ENCODE peak calls at places on chromosomes 3 and 15, in nine cellular contexts. One of them, this sample, is unnamed.

GRCh38 chr3:69998759-69999158 is 774 bp upstream of the SAMMSON start:
- DNase-seq in stimulated activated CD4-positive, alpha-beta T cell treated with anti-CD3 and anti-CD28 coated beads, Interleukin-2, amount 100 ng/mL, for 24 hours: no peak
- DNase-seq in GM03348: no peak
- DNase-seq in fibroblast of mammary gland: no peak
- DNase-seq in tibial artery: no peak
- DNase-seq in A549: no peak
- DNase-seq in M059J: peak; percentile 7
- DNase-seq in COR-L47: no peak
- DNase-seq in stimulated activated effector memory CD8-positive, alpha-beta T cell treated with anti-CD3 and anti-CD28 coated beads, Interleukin-12 subunit alpha, Interleukin-12 subunit beta, amount 100 ng/mL, for 72 hours: no peak
- DNase-seq in this sample: no peak

GRCh38 chr3:49650651-49651050 is 23.5 kb upstream of the APEH start:
- DNase-seq in A549: no peak
- DNase-seq in M059J: no peak
- DNase-seq in stimulated activated CD4-positive, alpha-beta T cell treated with anti-CD3 and anti-CD28 coated beads, Interleukin-2, amount 100 ng/mL, for 24 hours: no peak
- DNase-seq in COR-L47: no peak
- DNase-seq in fibroblast of mammary gland: no peak
- DNase-seq in stimulated activated effector memory CD8-positive, alpha-beta T cell treated with anti-CD3 and anti-CD28 coated beads, Interleukin-12 subunit alpha, Interleukin-12 subunit beta, amount 100 ng/mL, for 72 hours: no peak
- DNase-seq in GM03348: no peak
- DNase-seq in tibial artery: no peak
- DNase-seq in this sample: no peak

GRCh38 chr15:42035362-42035761 is 14.5 kb upstream of the PLA2G4E start:
- DNase-seq in GM03348: peak; percentile 27
- DNase-seq in tibial artery: no peak
- DNase-seq in M059J: peak; percentile 8
- DNase-seq in A549: no peak
- DNase-seq in stimulated activated CD4-positive, alpha-beta T cell treated with anti-CD3 and anti-CD28 coated beads, Interleukin-2, amount 100 ng/mL, for 24 hours: no peak
- DNase-seq in fibroblast of mammary gland: peak; percentile 17
- DNase-seq in COR-L47: no peak
- DNase-seq in stimulated activated effector memory CD8-positive, alpha-beta T cell treated with anti-CD3 and anti-CD28 coated beads, Interleukin-12 subunit alpha, Interleukin-12 subunit beta, amount 100 ng/mL, for 72 hours: no peak
- DNase-seq in this sample: peak; percentile 41

GRCh38 chr15:39579487-39580116 is 1.3 kb upstream of the THBS1 start:
- DNase-seq in M059J: peak; percentile 97
- DNase-seq in tibial artery: peak; percentile 67
- DNase-seq in COR-L47: peak; percentile 26
- DNase-seq in stimulated activated effector memory CD8-positive, alpha-beta T cell treated with anti-CD3 and anti-CD28 coated beads, Interleukin-12 subunit alpha, Interleukin-12 subunit beta, amount 100 ng/mL, for 72 hours: no peak
- DNase-seq in GM03348: peak; percentile 79
- DNase-seq in A549: peak; percentile 88
- DNase-seq in fibroblast of mammary gland: peak; percentile 91
- DNase-seq in stimulated activated CD4-positive, alpha-beta T cell treated with anti-CD3 and anti-CD28 coated beads, Interleukin-2, amount 100 ng/mL, for 24 hours: no peak
- DNase-seq in this sample: peak; percentile 96

GRCh38 chr3:171028025-171028778 is 1.7 kb upstream of the SLC2A2 start:
- DNase-seq in A549: no peak
- DNase-seq in stimulated activated CD4-positive, alpha-beta T cell treated with anti-CD3 and anti-CD28 coated beads, Interleukin-2, amount 100 ng/mL, for 24 hours: peak; percentile 48
- DNase-seq in fibroblast of mammary gland: peak; percentile 91
- DNase-seq in M059J: peak; percentile 98
- DNase-seq in GM03348: peak; percentile 89
- DNase-seq in tibial artery: no peak
- DNase-seq in COR-L47: no peak
- DNase-seq in stimulated activated effector memory CD8-positive, alpha-beta T cell treated with anti-CD3 and anti-CD28 coated beads, Interleukin-12 subunit alpha, Interleukin-12 subunit beta, amount 100 ng/mL, for 72 hours: peak; percentile 59
- DNase-seq in this sample: peak; percentile 97

GRCh38 chr3:9890249-9891071 is at the start of gene JAGN1:
- DNase-seq in stimulated activated CD4-positive, alpha-beta T cell treated with anti-CD3 and anti-CD28 coated beads, Interleukin-2, amount 100 ng/mL, for 24 hours: peak; percentile 91
- DNase-seq in A549: peak; percentile 93
- DNase-seq in GM03348: peak; percentile 97
- DNase-seq in fibroblast of mammary gland: peak; percentile 86
- DNase-seq in COR-L47: peak; percentile 47
- DNase-seq in tibial artery: peak; percentile 84
- DNase-seq in M059J: peak; percentile 72
- DNase-seq in stimulated activated effector memory CD8-positive, alpha-beta T cell treated with anti-CD3 and anti-CD28 coated beads, Interleukin-12 subunit alpha, Interleukin-12 subunit beta, amount 100 ng/mL, for 72 hours: peak; percentile 98
- DNase-seq in this sample: peak; percentile 89

GRCh38 chr3:188937389-188937788 is 234.4 kb upstream of the TPRG1 start:
- DNase-seq in M059J: no peak
- DNase-seq in fibroblast of mammary gland: no peak
- DNase-seq in tibial artery: no peak
- DNase-seq in COR-L47: no peak
- DNase-seq in stimulated activated effector memory CD8-positive, alpha-beta T cell treated with anti-CD3 and anti-CD28 coated beads, Interleukin-12 subunit alpha, Interleukin-12 subunit beta, amount 100 ng/mL, for 72 hours: no peak
- DNase-seq in stimulated activated CD4-positive, alpha-beta T cell treated with anti-CD3 and anti-CD28 coated beads, Interleukin-2, amount 100 ng/mL, for 24 hours: no peak
- DNase-seq in GM03348: no peak
- DNase-seq in A549: no peak
- DNase-seq in this sample: peak; percentile 48

GRCh38 chr3:100561459-100562158 is 47.8 kb upstream of the ADGRG7 start:
- DNase-seq in GM03348: peak; percentile 57
- DNase-seq in M059J: peak; percentile 56
- DNase-seq in COR-L47: no peak
- DNase-seq in stimulated activated effector memory CD8-positive, alpha-beta T cell treated with anti-CD3 and anti-CD28 coated beads, Interleukin-12 subunit alpha, Interleukin-12 subunit beta, amount 100 ng/mL, for 72 hours: no peak
- DNase-seq in tibial artery: no peak
- DNase-seq in stimulated activated CD4-positive, alpha-beta T cell treated with anti-CD3 and anti-CD28 coated beads, Interleukin-2, amount 100 ng/mL, for 24 hours: no peak
- DNase-seq in A549: no peak
- DNase-seq in fibroblast of mammary gland: peak; percentile 94
- DNase-seq in this sample: peak; percentile 89

GRCh38 chr3:11671648-11672100 is 28.0 kb upstream of the VGLL4 start:
- DNase-seq in stimulated activated CD4-positive, alpha-beta T cell treated with anti-CD3 and anti-CD28 coated beads, Interleukin-2, amount 100 ng/mL, for 24 hours: no peak
- DNase-seq in A549: peak; percentile 25
- DNase-seq in stimulated activated effector memory CD8-positive, alpha-beta T cell treated with anti-CD3 and anti-CD28 coated beads, Interleukin-12 subunit alpha, Interleukin-12 subunit beta, amount 100 ng/mL, for 72 hours: no peak
- DNase-seq in GM03348: peak; percentile 77
- DNase-seq in tibial artery: peak; percentile 37
- DNase-seq in M059J: peak; percentile 25
- DNase-seq in COR-L47: no peak
- DNase-seq in fibroblast of mammary gland: peak; percentile 61
- DNase-seq in this sample: peak; percentile 32

GRCh38 chr3:45613781-45614180 is 19.2 kb downstream of the LIMD1 start:
- DNase-seq in M059J: no peak
- DNase-seq in stimulated activated effector memory CD8-positive, alpha-beta T cell treated with anti-CD3 and anti-CD28 coated beads, Interleukin-12 subunit alpha, Interleukin-12 subunit beta, amount 100 ng/mL, for 72 hours: no peak
- DNase-seq in tibial artery: no peak
- DNase-seq in GM03348: no peak
- DNase-seq in COR-L47: no peak
- DNase-seq in A549: no peak
- DNase-seq in fibroblast of mammary gland: no peak
- DNase-seq in stimulated activated CD4-positive, alpha-beta T cell treated with anti-CD3 and anti-CD28 coated beads, Interleukin-2, amount 100 ng/mL, for 24 hours: no peak
- DNase-seq in this sample: no peak

GRCh38 chr3:5153074-5153473 is 31.0 kb downstream of the ARL8B start:
- DNase-seq in stimulated activated CD4-positive, alpha-beta T cell treated with anti-CD3 and anti-CD28 coated beads, Interleukin-2, amount 100 ng/mL, for 24 hours: no peak
- DNase-seq in tibial artery: no peak
- DNase-seq in GM03348: no peak
- DNase-seq in fibroblast of mammary gland: no peak
- DNase-seq in M059J: no peak
- DNase-seq in COR-L47: no peak
- DNase-seq in A549: no peak
- DNase-seq in stimulated activated effector memory CD8-positive, alpha-beta T cell treated with anti-CD3 and anti-CD28 coated beads, Interleukin-12 subunit alpha, Interleukin-12 subunit beta, amount 100 ng/mL, for 72 hours: no peak
- DNase-seq in this sample: no peak

GRCh38 chr3:100042577-100042981 is 71.7 kb downstream of the FILIP1L start:
- DNase-seq in COR-L47: no peak
- DNase-seq in stimulated activated CD4-positive, alpha-beta T cell treated with anti-CD3 and anti-CD28 coated beads, Interleukin-2, amount 100 ng/mL, for 24 hours: no peak
- DNase-seq in stimulated activated effector memory CD8-positive, alpha-beta T cell treated with anti-CD3 and anti-CD28 coated beads, Interleukin-12 subunit alpha, Interleukin-12 subunit beta, amount 100 ng/mL, for 72 hours: no peak
- DNase-seq in GM03348: no peak
- DNase-seq in M059J: peak; percentile 85
- DNase-seq in tibial artery: no peak
- DNase-seq in A549: no peak
- DNase-seq in fibroblast of mammary gland: peak; percentile 83
- DNase-seq in this sample: peak; percentile 74

GRCh38 chr3:20574746-20575145 is 388.7 kb upstream of the SGO1 start:
- DNase-seq in M059J: peak; percentile 85
- DNase-seq in stimulated activated CD4-positive, alpha-beta T cell treated with anti-CD3 and anti-CD28 coated beads, Interleukin-2, amount 100 ng/mL, for 24 hours: no peak
- DNase-seq in A549: no peak
- DNase-seq in COR-L47: no peak
- DNase-seq in tibial artery: no peak
- DNase-seq in GM03348: peak; percentile 80
- DNase-seq in fibroblast of mammary gland: peak; percentile 87
- DNase-seq in stimulated activated effector memory CD8-positive, alpha-beta T cell treated with anti-CD3 and anti-CD28 coated beads, Interleukin-12 subunit alpha, Interleukin-12 subunit beta, amount 100 ng/mL, for 72 hours: no peak
- DNase-seq in this sample: peak; percentile 55